ENCODE peak calls at places on chromosomes 12 and 14, in eight cellular contexts. A is Peyer's patch, T is psoas muscle, K is EH, N is BE2C, P is dorsolateral prefrontal cortex, I is DMS79 treated with DMSO at 0.1 percent for 48 hours, W is pons. M is an unnamed sample.
A peak's percentile ranks its signal among the peaks of the same experiment; 100 is the strongest.

GRCh38 chr12:8742501-8742900 is 44.7 kb downstream of the RIMKLB start:
- DNase-seq in I (no peak), P (no peak), K (peak; percentile 75), W (no peak), T (no peak), N (no peak), A (no peak), M (no peak)

GRCh38 chr12:109329710-109330109 is 18.0 kb upstream of the MYO1H start:
- DNase-seq in K (no peak), T (no peak), W (no peak), P (no peak), N (no peak), I (no peak), A (no peak), M (no peak)

GRCh38 chr14:60092516-60092915 is 793 bp downstream of the PCNX4 start:
- DNase-seq in A (peak; percentile 49), I (peak; percentile 72), T (no peak), P (peak; percentile 14), W (peak; percentile 60), N (peak; percentile 12), K (peak; percentile 46), M (no peak)

GRCh38 chr12:43840338-43840737 is 4.5 kb downstream of the TMEM117 start:
- DNase-seq in K (no peak), T (no peak), A (no peak), N (no peak), W (no peak), I (no peak), P (no peak), M (no peak)

GRCh38 chr14:96965885-96966595 is 168.9 kb downstream of the VRK1 start:
- DNase-seq in A (no peak), W (no peak), N (peak; percentile 46), I (no peak), K (no peak), T (no peak), P (peak; percentile 60), M (no peak)

GRCh38 chr12:95204141-95204866 is 13.0 kb downstream of the FGD6 start:
- DNase-seq in K (peak; percentile 87), T (no peak), A (peak; percentile 77), P (no peak), W (no peak), N (no peak), I (no peak), M (peak; percentile 3)

GRCh38 chr12:13942826-13943225 is 38.6 kb downstream of the GRIN2B start:
- DNase-seq in T (no peak), K (no peak), W (no peak), A (no peak), N (no peak), P (no peak), I (no peak), M (no peak)

GRCh38 chr12:26896913-26897312 is 40.9 kb downstream of the INTS13 start:
- DNase-seq in A (no peak), I (no peak), N (no peak), T (no peak), P (no peak), W (no peak), K (peak; percentile 3), M (no peak)

GRCh38 chr14:103561381-103562134 is 899 bp downstream of the BAG5 start:
- DNase-seq in W (no peak), I (peak; percentile 26), N (peak; percentile 26), P (no peak), T (no peak), K (peak; percentile 59), A (no peak), M (no peak)

GRCh38 chr14:57291692-57292647 is 23.2 kb downstream of the AP5M1 start:
- DNase-seq in T (no peak), P (no peak), N (no peak), W (no peak), I (no peak), A (no peak), K (no peak), M (no peak)

GRCh38 chr14:28020112-28020511 is 746.5 kb upstream of the FOXG1 start:
- DNase-seq in A (no peak), N (no peak), P (no peak), I (no peak), T (no peak), W (no peak), K (no peak), M (no peak)

GRCh38 chr12:119274636-119275065 is 59.9 kb upstream of the CCDC60 start:
- DNase-seq in K (no peak), W (no peak), N (no peak), I (no peak), P (no peak), A (no peak), T (no peak), M (no peak)

GRCh38 chr12:76201758-76202157 is 117.3 kb upstream of the NAP1L1 start:
- DNase-seq in P (no peak), T (no peak), W (no peak), I (no peak), A (no peak), K (peak; percentile 15), N (no peak), M (no peak)

GRCh38 chr14:104114421-104115130 is 23.8 kb upstream of the KIF26A start:
- DNase-seq in T (peak; percentile 30), N (no peak), I (no peak), A (peak; percentile 40), W (no peak), P (no peak), K (no peak), M (no peak)

GRCh38 chr12:61810486-61810885 is 449.7 kb upstream of the USP15 start:
- DNase-seq in I (no peak), T (no peak), P (no peak), A (no peak), K (no peak), W (no peak), N (no peak), M (no peak)

GRCh38 chr14:93047661-93048060 is 68.1 kb downstream of the ITPK1 start:
- DNase-seq in T (no peak), P (no peak), W (no peak), N (no peak), A (no peak), K (no peak), I (no peak), M (no peak)

GRCh38 chr14:100018482-100018881 is 46.7 kb upstream of the EVL start:
- DNase-seq in A (no peak), I (no peak), T (no peak), N (no peak), W (no peak), K (no peak), P (no peak), M (no peak)

GRCh38 chr12:47818382-47818700 is 1.4 kb downstream of the HDAC7 start:
- DNase-seq in A (no peak), I (no peak), P (no peak), W (no peak), T (no peak), K (no peak), N (no peak), M (no peak)

GRCh38 chr14:76981670-76982069 is 46.8 kb downstream of the IRF2BPL start:
- DNase-seq in P (no peak), A (no peak), I (no peak), N (no peak), T (no peak), W (no peak), K (no peak), M (no peak)

GRCh38 chr14:85622106-85622505 is 92.2 kb downstream of the FLRT2 start:
- DNase-seq in K (no peak), T (no peak), A (no peak), P (no peak), N (no peak), W (no peak), I (no peak), M (no peak)

GRCh38 chr12:120720234-120720968 is 5.2 kb upstream of the ACADS start:
- DNase-seq in W (peak; percentile 62), K (peak; percentile 66), P (no peak), I (no peak), A (no peak), N (peak; percentile 55), T (peak; percentile 61), M (peak; percentile 47)

GRCh38 chr14:75535164-75535898 is 13.1 kb downstream of the BATF start:
- DNase-seq in N (no peak), A (no peak), W (no peak), K (no peak), P (no peak), T (no peak), I (no peak), M (no peak)

GRCh38 chr12:131040491-131040890 is 86.8 kb downstream of the ADGRD1 start:
- DNase-seq in K (no peak), A (no peak), T (peak; percentile 15), W (no peak), N (no peak), P (no peak), I (no peak), M (no peak)

M was measured in amygdala.